ENCODE peak calls at places on chromosomes 3 and 15, in four cellular contexts. V is neuronal stem cell; J is activated CD4-positive, alpha-beta T cell treated with anti-CD3 and anti-CD28 coated beads for 36 hours; C is NCI-H82. M is an unnamed sample.

GRCh38 chr15:66737243-66738010 is 35.4 kb downstream of the SMAD6 start:
- DNase-seq in V (no peak), J (no peak), C (no peak), M (no peak)

GRCh38 chr3:4021162-4021561 is 221.9 kb downstream of the LRRN1 start:
- DNase-seq in V (no peak), C (no peak), J (no peak), M (peak)

GRCh38 chr3:31364188-31364587 is 168.5 kb upstream of the STT3B start:
- DNase-seq in J (no peak), C (no peak), V (no peak), M (no peak)

GRCh38 chr3:78951546-78951945 is 816.3 kb downstream of the ROBO1 start:
- DNase-seq in V (no peak), J (no peak), C (no peak), M (no peak)

GRCh38 chr3:58049143-58049785 is 41.0 kb downstream of the FLNB start:
- DNase-seq in V (peak), J (no peak), C (peak), M (peak)

GRCh38 chr3:18847583-18848197 is 300.6 kb upstream of the KCNH8 start:
- DNase-seq in C (peak), J (no peak), V (no peak), M (peak)

GRCh38 chr3:36944012-36944640 is 728 bp downstream of the TRANK1 start:
- DNase-seq in V (peak), J (peak), C (peak), M (peak)

GRCh38 chr3:70889162-70890045 is 577.0 kb upstream of the MDFIC2 start:
- DNase-seq in J (no peak), V (no peak), C (no peak), M (no peak)

GRCh38 chr15:75669191-75669878 is 21.6 kb downstream of the SNX33 start:
- DNase-seq in J (peak), C (no peak), V (no peak), M (no peak)

GRCh38 chr15:68885070-68885469 is 45.3 kb upstream of the SPESP1 start:
- DNase-seq in V (no peak), C (no peak), J (no peak), M (no peak)

M was measured in neural progenitor cell.